ENCODE peak calls at places on chromosomes 7 and 10, in eight cellular contexts. One of them, this sample, is unnamed.

GRCh38 chr10:75776738-75777504 is 345.5 kb downstream of the LRMDA start:
- DNase-seq in GM20000: no peak
- DNase-seq in prostate gland: peak
- DNase-seq in hepatocyte: no peak
- DNase-seq in tibial artery: no peak
- DNase-seq in transverse colon: no peak
- DNase-seq in colonic mucosa: no peak
- DNase-seq in OCI-LY7: no peak
- DNase-seq in this sample: no peak

GRCh38 chr10:100986952-100987684 is at the start of the genes MRPL43 and TWNK:
- DNase-seq in GM20000: peak
- DNase-seq in prostate gland: peak
- DNase-seq in hepatocyte: peak
- DNase-seq in tibial artery: peak
- DNase-seq in transverse colon: peak
- DNase-seq in colonic mucosa: peak
- DNase-seq in OCI-LY7: peak
- DNase-seq in this sample: peak

GRCh38 chr10:73866621-73867020 is 7.7 kb downstream of the CAMK2G start:
- DNase-seq in GM20000: no peak
- DNase-seq in prostate gland: no peak
- DNase-seq in hepatocyte: no peak
- DNase-seq in tibial artery: no peak
- DNase-seq in transverse colon: no peak
- DNase-seq in colonic mucosa: no peak
- DNase-seq in OCI-LY7: no peak
- DNase-seq in this sample: no peak

GRCh38 chr7:81029523-81029922 is 110.7 kb upstream of the SEMA3C start:
- DNase-seq in GM20000: no peak
- DNase-seq in prostate gland: no peak
- DNase-seq in hepatocyte: no peak
- DNase-seq in tibial artery: no peak
- DNase-seq in transverse colon: no peak
- DNase-seq in colonic mucosa: no peak
- DNase-seq in OCI-LY7: no peak
- DNase-seq in this sample: no peak

GRCh38 chr10:64093304-64093703 is 572.1 kb downstream of the REEP3 start:
- DNase-seq in GM20000: no peak
- DNase-seq in prostate gland: no peak
- DNase-seq in hepatocyte: no peak
- DNase-seq in tibial artery: no peak
- DNase-seq in transverse colon: no peak
- DNase-seq in colonic mucosa: no peak
- DNase-seq in OCI-LY7: no peak
- DNase-seq in this sample: no peak

GRCh38 chr10:23581906-23582305 is 143.0 kb downstream of the OTUD1 start:
- DNase-seq in GM20000: no peak
- DNase-seq in prostate gland: no peak
- DNase-seq in hepatocyte: no peak
- DNase-seq in tibial artery: no peak
- DNase-seq in transverse colon: no peak
- DNase-seq in colonic mucosa: no peak
- DNase-seq in OCI-LY7: no peak
- DNase-seq in this sample: no peak

GRCh38 chr7:54831046-54831643 is 72.1 kb upstream of the SEC61G start:
- DNase-seq in GM20000: no peak
- DNase-seq in prostate gland: no peak
- DNase-seq in hepatocyte: no peak
- DNase-seq in tibial artery: no peak
- DNase-seq in transverse colon: no peak
- DNase-seq in colonic mucosa: no peak
- DNase-seq in OCI-LY7: no peak
- DNase-seq in this sample: peak

GRCh38 chr10:79608505-79609375 is 2.0 kb upstream of the SFTPA1 start:
- DNase-seq in GM20000: peak
- DNase-seq in prostate gland: peak
- DNase-seq in hepatocyte: peak
- DNase-seq in tibial artery: no peak
- DNase-seq in transverse colon: peak
- DNase-seq in colonic mucosa: peak
- DNase-seq in OCI-LY7: peak
- DNase-seq in this sample: peak

GRCh38 chr7:88116395-88116794 is 103.4 kb downstream of the SRI start:
- DNase-seq in GM20000: no peak
- DNase-seq in prostate gland: no peak
- DNase-seq in hepatocyte: no peak
- DNase-seq in tibial artery: no peak
- DNase-seq in transverse colon: no peak
- DNase-seq in colonic mucosa: no peak
- DNase-seq in OCI-LY7: no peak
- DNase-seq in this sample: no peak

GRCh38 chr10:118369806-118370205 is 27.7 kb upstream of the FAM204A start:
- DNase-seq in GM20000: no peak
- DNase-seq in prostate gland: no peak
- DNase-seq in hepatocyte: no peak
- DNase-seq in tibial artery: no peak
- DNase-seq in transverse colon: no peak
- DNase-seq in colonic mucosa: no peak
- DNase-seq in OCI-LY7: no peak
- DNase-seq in this sample: no peak

GRCh38 chr7:154530136-154530535 is 472.8 kb downstream of the PAXIP1 start:
- DNase-seq in GM20000: no peak
- DNase-seq in prostate gland: no peak
- DNase-seq in hepatocyte: no peak
- DNase-seq in tibial artery: no peak
- DNase-seq in transverse colon: no peak
- DNase-seq in colonic mucosa: no peak
- DNase-seq in OCI-LY7: no peak
- DNase-seq in this sample: no peak

GRCh38 chr7:78443811-78444210 is 645.2 kb downstream of the PHTF2 start:
- DNase-seq in GM20000: no peak
- DNase-seq in prostate gland: no peak
- DNase-seq in hepatocyte: no peak
- DNase-seq in tibial artery: no peak
- DNase-seq in transverse colon: no peak
- DNase-seq in colonic mucosa: no peak
- DNase-seq in OCI-LY7: no peak
- DNase-seq in this sample: no peak

GRCh38 chr7:2970907-2971306 is 72.8 kb downstream of the CARD11 start:
- DNase-seq in GM20000: no peak
- DNase-seq in prostate gland: no peak
- DNase-seq in hepatocyte: no peak
- DNase-seq in tibial artery: peak
- DNase-seq in transverse colon: no peak
- DNase-seq in colonic mucosa: no peak
- DNase-seq in OCI-LY7: no peak
- DNase-seq in this sample: no peak

GRCh38 chr7:1027285-1028043 is 16.9 kb upstream of the GPR146 start:
- DNase-seq in GM20000: no peak
- DNase-seq in prostate gland: no peak
- DNase-seq in hepatocyte: peak
- DNase-seq in tibial artery: no peak
- DNase-seq in transverse colon: no peak
- DNase-seq in colonic mucosa: peak
- DNase-seq in OCI-LY7: peak
- DNase-seq in this sample: peak

GRCh38 chr7:132179681-132180080 is 396.6 kb downstream of the PLXNA4 start:
- DNase-seq in GM20000: no peak
- DNase-seq in prostate gland: no peak
- DNase-seq in hepatocyte: no peak
- DNase-seq in tibial artery: no peak
- DNase-seq in transverse colon: no peak
- DNase-seq in colonic mucosa: no peak
- DNase-seq in OCI-LY7: no peak
- DNase-seq in this sample: no peak

GRCh38 chr7:82816272-82816671 is 346.4 kb downstream of the PCLO start:
- DNase-seq in GM20000: no peak
- DNase-seq in prostate gland: no peak
- DNase-seq in hepatocyte: no peak
- DNase-seq in tibial artery: no peak
- DNase-seq in transverse colon: no peak
- DNase-seq in colonic mucosa: no peak
- DNase-seq in OCI-LY7: no peak
- DNase-seq in this sample: no peak

GRCh38 chr7:81574723-81575326 is 195.0 kb downstream of the HGF start:
- DNase-seq in GM20000: no peak
- DNase-seq in prostate gland: no peak
- DNase-seq in hepatocyte: no peak
- DNase-seq in tibial artery: no peak
- DNase-seq in transverse colon: no peak
- DNase-seq in colonic mucosa: no peak
- DNase-seq in OCI-LY7: no peak
- DNase-seq in this sample: no peak

GRCh38 chr7:107118109-107118900 is 50.5 kb upstream of the HBP1 start:
- DNase-seq in GM20000: no peak
- DNase-seq in prostate gland: no peak
- DNase-seq in hepatocyte: no peak
- DNase-seq in tibial artery: no peak
- DNase-seq in transverse colon: no peak
- DNase-seq in colonic mucosa: no peak
- DNase-seq in OCI-LY7: no peak
- DNase-seq in this sample: no peak

GRCh38 chr10:37856881-37857286 is 526 bp downstream of the ZNF248 start:
- DNase-seq in GM20000: peak
- DNase-seq in prostate gland: peak
- DNase-seq in hepatocyte: no peak
- DNase-seq in tibial artery: no peak
- DNase-seq in transverse colon: peak
- DNase-seq in colonic mucosa: peak
- DNase-seq in OCI-LY7: peak
- DNase-seq in this sample: peak

GRCh38 chr10:118036281-118036875 is 10.4 kb downstream of the RAB11FIP2 start:
- DNase-seq in GM20000: no peak
- DNase-seq in prostate gland: no peak
- DNase-seq in hepatocyte: no peak
- DNase-seq in tibial artery: no peak
- DNase-seq in transverse colon: no peak
- DNase-seq in colonic mucosa: no peak
- DNase-seq in OCI-LY7: no peak
- DNase-seq in this sample: no peak

DNA sequence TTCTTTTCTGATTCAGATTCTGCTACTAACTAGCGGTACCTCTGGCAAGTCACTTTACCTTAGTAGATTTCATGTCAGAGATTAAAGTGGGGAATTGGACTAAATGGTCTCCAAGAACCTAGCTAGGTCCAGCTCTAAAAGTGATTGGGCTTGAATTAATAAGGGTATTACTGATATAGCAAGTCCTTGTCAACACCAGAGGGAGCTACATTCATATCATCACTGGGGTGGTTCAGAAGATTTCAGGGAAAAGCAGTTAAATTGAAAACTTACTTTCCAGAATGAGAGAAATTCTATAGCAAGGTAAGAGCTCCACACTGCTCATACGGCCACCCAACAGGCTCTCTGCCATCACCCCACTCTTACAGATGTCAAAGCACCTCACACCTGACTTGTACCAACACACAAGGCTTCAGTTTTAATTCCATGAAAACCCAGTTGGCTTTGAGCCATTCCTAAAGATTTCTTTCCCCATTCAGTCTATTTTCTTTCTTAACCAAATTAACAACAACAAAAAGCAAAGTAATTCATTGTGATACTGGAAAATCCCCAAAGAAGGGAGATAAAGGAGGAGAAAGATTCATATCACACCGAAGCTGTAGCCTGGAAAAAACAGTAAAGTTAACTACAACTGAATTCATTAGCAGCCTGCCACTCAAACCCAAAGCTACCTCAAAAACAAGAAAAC is 38.0 kb upstream of the SPOCK2 start:
- DNase-seq in GM20000: no peak
- DNase-seq in prostate gland: no peak
- DNase-seq in hepatocyte: peak
- DNase-seq in tibial artery: no peak
- DNase-seq in transverse colon: no peak
- DNase-seq in colonic mucosa: no peak
- DNase-seq in OCI-LY7: peak
- DNase-seq in this sample: peak
- TF ChIP-seq CTCF in GM20000: no peak
- TF ChIP-seq CTCF in prostate gland: peak
- TF ChIP-seq CTCF in hepatocyte: peak
- TF ChIP-seq CTCF in tibial artery: peak
- TF ChIP-seq CTCF in transverse colon: peak
- TF ChIP-seq CTCF in colonic mucosa: peak
- TF ChIP-seq CTCF in OCI-LY7: peak
- TF ChIP-seq CTCF in this sample: no peak

GRCh38 chr7:7152315-7152714 is 30.0 kb upstream of the C1GALT1 start:
- DNase-seq in GM20000: no peak
- DNase-seq in prostate gland: no peak
- DNase-seq in hepatocyte: no peak
- DNase-seq in tibial artery: no peak
- DNase-seq in transverse colon: no peak
- DNase-seq in colonic mucosa: no peak
- DNase-seq in OCI-LY7: no peak
- DNase-seq in this sample: no peak

GRCh38 chr7:7157887-7158271 is 24.5 kb upstream of the C1GALT1 start:
- DNase-seq in GM20000: no peak
- DNase-seq in prostate gland: no peak
- DNase-seq in hepatocyte: no peak
- DNase-seq in tibial artery: no peak
- DNase-seq in transverse colon: no peak
- DNase-seq in colonic mucosa: no peak
- DNase-seq in OCI-LY7: no peak
- DNase-seq in this sample: no peak

GRCh38 chr7:7159063-7159645 is 23.2 kb upstream of the C1GALT1 start:
- DNase-seq in GM20000: no peak
- DNase-seq in prostate gland: no peak
- DNase-seq in hepatocyte: no peak
- DNase-seq in tibial artery: no peak
- DNase-seq in transverse colon: no peak
- DNase-seq in colonic mucosa: no peak
- DNase-seq in OCI-LY7: peak
- DNase-seq in this sample: no peak

GRCh38 chr7:7156663-7157062 is 25.7 kb upstream of the C1GALT1 start:
- DNase-seq in GM20000: no peak
- DNase-seq in prostate gland: no peak
- DNase-seq in hepatocyte: no peak
- DNase-seq in tibial artery: no peak
- DNase-seq in transverse colon: no peak
- DNase-seq in colonic mucosa: no peak
- DNase-seq in OCI-LY7: no peak
- DNase-seq in this sample: no peak

GRCh38 chr7:7157177-7157886 is 25.0 kb upstream of the C1GALT1 start:
- DNase-seq in GM20000: peak
- DNase-seq in prostate gland: no peak
- DNase-seq in hepatocyte: no peak
- DNase-seq in tibial artery: no peak
- DNase-seq in transverse colon: peak
- DNase-seq in colonic mucosa: no peak
- DNase-seq in OCI-LY7: no peak
- DNase-seq in this sample: peak
- TF ChIP-seq CTCF in GM20000: no peak
- TF ChIP-seq CTCF in prostate gland: no peak
- TF ChIP-seq CTCF in hepatocyte: no peak
- TF ChIP-seq CTCF in tibial artery: no peak
- TF ChIP-seq CTCF in transverse colon: no peak
- TF ChIP-seq CTCF in colonic mucosa: no peak
- TF ChIP-seq CTCF in OCI-LY7: no peak
- TF ChIP-seq CTCF in this sample: no peak

GRCh38 chr10:71623098-71623985 is 96.2 kb downstream of the C10orf105 start:
- DNase-seq in GM20000: peak
- DNase-seq in prostate gland: no peak
- DNase-seq in hepatocyte: peak
- DNase-seq in tibial artery: no peak
- DNase-seq in transverse colon: peak
- DNase-seq in colonic mucosa: no peak
- DNase-seq in OCI-LY7: peak
- DNase-seq in this sample: peak
- TF ChIP-seq CTCF in GM20000: no peak
- TF ChIP-seq CTCF in prostate gland: no peak
- TF ChIP-seq CTCF in hepatocyte: peak
- TF ChIP-seq CTCF in tibial artery: no peak
- TF ChIP-seq CTCF in transverse colon: no peak
- TF ChIP-seq CTCF in colonic mucosa: no peak
- TF ChIP-seq CTCF in OCI-LY7: peak
- TF ChIP-seq CTCF in this sample: peak

GRCh38 chr10:77636286-77636966 is 1.2 kb downstream of the KCNMA1 start:
- DNase-seq in GM20000: no peak
- DNase-seq in prostate gland: no peak
- DNase-seq in hepatocyte: no peak
- DNase-seq in tibial artery: peak
- DNase-seq in transverse colon: no peak
- DNase-seq in colonic mucosa: no peak
- DNase-seq in OCI-LY7: no peak
- DNase-seq in this sample: no peak
- TF ChIP-seq CTCF in GM20000: no peak
- TF ChIP-seq CTCF in prostate gland: no peak
- TF ChIP-seq CTCF in hepatocyte: no peak
- TF ChIP-seq CTCF in tibial artery: peak
- TF ChIP-seq CTCF in transverse colon: peak
- TF ChIP-seq CTCF in colonic mucosa: no peak
- TF ChIP-seq CTCF in OCI-LY7: no peak
- TF ChIP-seq CTCF in this sample: no peak